ENCODE peak calls at places on chromosomes 13 and 19, in five cellular contexts. X is mesendoderm, C is PC-3, T is H9, E is GM23248. Q is an unnamed sample.

GRCh38 chr19:15584541-15585115 is 30.4 kb upstream of the CYP4F8 start:
- DNase-seq in X (peak), C (peak), T (peak), E (peak), Q (peak)

GRCh38 chr19:56026769-56027168 is 40.2 kb downstream of the NLRP5 start:
- DNase-seq in X (no peak), C (no peak), T (no peak), E (no peak), Q (no peak)

GRCh38 chr19:42150353-42150752 is 18.1 kb upstream of the POU2F2 start:
- DNase-seq in X (no peak), C (no peak), T (no peak), E (no peak), Q (no peak)

GRCh38 chr19:45160870-45161714 is at the start of gene NKPD1:
- DNase-seq in X (no peak), C (peak), T (peak), E (peak), Q (no peak)

GRCh38 chr13:96672016-96672415 is 322.3 kb downstream of the OXGR1 start:
- DNase-seq in X (no peak), C (peak), T (no peak), E (no peak), Q (no peak)

GRCh38 chr19:16121967-16122366 is 10.3 kb downstream of the RAB8A start:
- DNase-seq in X (no peak), C (no peak), T (no peak), E (no peak), Q (no peak)

GRCh38 chr13:32135655-32136054 is 104.1 kb downstream of the FRY start:
- DNase-seq in X (no peak), C (peak), T (no peak), E (peak), Q (no peak)

GRCh38 chr19:35629332-35629633 is 447 bp downstream of the RBM42 start:
- DNase-seq in X (no peak), C (no peak), T (no peak), E (no peak), Q (no peak)

GRCh38 chr13:84121456-84121855 is 239.2 kb upstream of the SLITRK1 start:
- DNase-seq in X (no peak), C (no peak), T (no peak), E (no peak), Q (no peak)

DNA sequence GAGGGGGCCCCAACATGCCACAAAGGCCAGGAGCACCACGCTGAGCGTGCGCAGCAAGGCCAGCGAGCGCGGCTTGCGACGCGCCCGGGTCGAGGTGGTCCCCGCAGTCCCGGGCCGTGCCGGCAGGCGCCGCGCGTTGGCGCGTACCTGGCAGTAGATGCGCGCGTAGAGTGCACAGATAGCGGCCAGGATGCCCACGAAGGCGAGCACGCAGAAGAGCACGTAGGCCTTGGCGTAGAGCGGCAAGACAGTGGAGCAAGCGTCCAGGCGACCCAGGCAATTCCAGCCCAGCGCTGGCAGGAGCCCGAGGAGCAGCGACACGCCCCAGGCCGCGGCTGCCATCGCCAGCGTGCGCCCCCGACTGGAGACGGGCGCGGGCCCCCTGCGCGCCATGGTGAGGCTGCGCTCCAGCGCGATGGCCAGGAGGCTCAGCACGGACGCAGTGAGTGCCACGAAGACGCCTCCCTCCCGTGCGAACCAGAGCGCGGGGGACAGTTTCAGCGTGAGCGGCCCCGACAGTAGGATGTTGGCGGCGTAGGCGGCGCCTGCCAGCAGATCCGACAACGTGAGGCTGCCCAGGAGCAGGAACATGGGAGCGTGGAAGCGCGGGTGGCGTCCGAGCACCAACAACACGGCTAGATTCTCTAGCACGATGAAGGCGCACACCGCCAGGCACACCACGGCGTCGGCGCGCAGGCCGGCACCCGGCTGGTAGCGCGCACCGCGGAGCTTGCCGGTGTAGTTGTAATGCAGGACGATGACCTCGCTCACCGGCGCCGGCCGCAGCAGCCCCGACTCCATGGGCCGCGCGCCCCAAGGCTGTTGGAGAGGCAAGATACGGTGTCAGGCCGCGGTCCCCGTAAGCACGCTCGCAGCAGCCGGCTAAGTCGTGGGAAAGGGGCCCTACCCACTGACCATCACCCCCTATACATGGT is 2.8 kb downstream of the S1PR5 start:
- DNase-seq in X (no peak), C (no peak), T (peak), E (peak), Q (peak)
- H3K4me2 ChIP-seq in X (no peak), C (no peak), T (peak), E (peak), Q (no peak)

GRCh38 chr13:91400094-91400462 is 1.7 kb downstream of the GPC5 start:
- DNase-seq in X (no peak), C (no peak), T (no peak), E (no peak), Q (no peak)
- H3K4me2 ChIP-seq in X (no peak), C (no peak), T (no peak), E (no peak), Q (no peak)

DNA sequence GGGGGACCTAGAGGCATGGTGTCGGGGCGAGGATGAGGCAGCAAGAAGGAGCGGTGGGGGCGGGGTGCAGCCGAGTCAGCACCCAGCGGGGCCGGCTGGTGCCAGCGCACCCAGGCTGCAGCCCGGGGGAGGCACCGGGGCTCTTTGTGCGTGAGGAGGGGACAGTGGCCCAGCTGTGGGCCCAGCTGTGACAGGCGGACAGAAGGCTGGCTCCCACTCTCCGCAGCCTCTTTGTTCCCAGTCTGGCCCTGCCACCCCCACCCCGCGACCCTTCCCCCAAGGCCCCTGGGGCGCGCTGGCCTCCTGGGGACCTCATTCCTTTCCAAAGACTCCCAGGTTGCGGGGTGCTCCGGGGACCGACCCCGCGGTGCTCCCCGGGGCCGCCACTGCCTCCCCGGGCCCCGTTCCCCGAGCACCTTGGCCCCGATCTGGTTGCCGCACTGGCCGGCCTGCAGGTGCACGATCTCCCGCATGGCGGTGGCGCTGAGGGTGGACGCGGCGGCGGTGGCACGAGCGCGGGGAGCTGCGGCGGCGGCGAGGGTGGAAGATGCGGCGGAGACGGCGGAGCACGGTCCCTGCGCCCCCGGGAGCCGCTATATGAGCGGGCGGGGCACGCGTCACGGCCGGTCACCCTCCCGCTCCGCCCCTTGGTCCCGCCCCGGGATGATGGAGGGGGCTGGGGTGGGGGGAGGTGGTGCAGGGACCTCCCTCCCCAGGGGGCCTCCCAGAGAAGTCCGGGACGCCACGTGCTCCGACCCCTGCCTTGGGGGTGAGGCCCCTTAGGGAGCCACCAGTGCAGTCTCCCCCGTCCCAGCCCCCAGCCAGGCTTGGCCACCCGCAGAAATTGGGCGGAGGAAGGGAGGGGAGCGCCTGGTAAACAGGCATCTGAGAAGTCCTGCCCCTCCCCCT is at the start of gene TUBB4A:
- DNase-seq in X (no peak), C (peak), T (peak), E (no peak), Q (peak)
- H3K4me2 ChIP-seq in X (peak), C (peak), T (peak), E (no peak), Q (peak)

DNA sequence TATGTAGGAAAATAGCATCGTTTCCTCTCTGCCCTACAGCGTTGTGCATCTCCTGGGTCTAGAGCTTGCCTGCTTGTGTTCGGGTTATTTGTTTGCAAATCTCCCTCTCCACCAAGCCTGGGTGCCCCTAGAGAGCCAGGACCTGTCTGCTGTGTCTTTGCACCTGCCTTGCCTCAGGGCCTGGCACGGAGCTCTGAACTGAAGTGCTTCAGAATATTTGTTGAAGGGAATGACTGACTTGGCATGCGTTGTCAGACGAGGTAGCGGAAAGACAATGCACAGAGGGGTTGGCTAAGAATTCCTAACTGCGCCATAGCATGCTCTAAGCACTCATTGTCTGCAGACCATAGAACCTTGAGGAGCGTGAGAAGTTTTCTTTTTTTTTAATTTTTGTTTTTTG is 263.4 kb downstream of the FGF9 start:
- DNase-seq in X (no peak), C (no peak), T (no peak), E (no peak), Q (no peak)
- H3K4me2 ChIP-seq in X (no peak), C (no peak), T (no peak), E (no peak), Q (no peak)

GRCh38 chr13:74409551-74409950 is 275.3 kb upstream of the KLF12 start:
- DNase-seq in X (no peak), C (no peak), T (no peak), E (no peak), Q (no peak)

GRCh38 chr13:74406439-74406838 is 272.2 kb upstream of the KLF12 start:
- DNase-seq in X (no peak), C (no peak), T (no peak), E (peak), Q (no peak)
- H3K4me2 ChIP-seq in X (no peak), C (no peak), T (no peak), E (peak), Q (no peak)

GRCh38 chr19:29645911-29646310 is 19.4 kb upstream of the PLEKHF1 start:
- DNase-seq in X (no peak), C (peak), T (no peak), E (peak), Q (no peak)
- H3K4me2 ChIP-seq in X (no peak), C (peak), T (peak), E (peak), Q (no peak)